ENCODE peak calls at places on chromosomes 6 and 20, in eight cellular contexts. One of them, this sample, is unnamed. For H3K4me1, the result is how much of the 10 kb centered on the place peaks cover.

GRCh38 chr6:150590448-150590847 is 9.2 kb upstream of the PLEKHG1 start:
- DNase-seq in OCI-LY7: peak
- DNase-seq in neural progenitor cell: no peak
- DNase-seq in SK-N-SH: no peak
- DNase-seq in GM23338: no peak
- DNase-seq in GM23248: no peak
- DNase-seq in HCT116: no peak
- DNase-seq in MM.1S: no peak
- DNase-seq in this sample: no peak

GRCh38 chr6:164185342-164185920 is 770.9 kb downstream of the QKI start:
- DNase-seq in GM23338: no peak
- DNase-seq in neural progenitor cell: no peak
- DNase-seq in HCT116: no peak
- DNase-seq in SK-N-SH: no peak
- DNase-seq in OCI-LY7: no peak
- DNase-seq in MM.1S: no peak
- DNase-seq in GM23248: no peak
- DNase-seq in this sample: no peak

GRCh38 chr20:14633507-14633906 is 296.1 kb upstream of the FLRT3 start:
- DNase-seq in GM23248: peak
- DNase-seq in GM23338: no peak
- DNase-seq in MM.1S: no peak
- DNase-seq in SK-N-SH: no peak
- DNase-seq in neural progenitor cell: no peak
- DNase-seq in OCI-LY7: no peak
- DNase-seq in HCT116: no peak
- DNase-seq in this sample: no peak

GRCh38 chr20:36182604-36183154 is 28.1 kb downstream of the EPB41L1 start:
- DNase-seq in GM23338: no peak
- DNase-seq in MM.1S: no peak
- DNase-seq in SK-N-SH: no peak
- DNase-seq in GM23248: no peak
- DNase-seq in OCI-LY7: no peak
- DNase-seq in HCT116: no peak
- DNase-seq in neural progenitor cell: no peak
- DNase-seq in this sample: no peak

GRCh38 chr20:36974660-36975059 is 23.2 kb upstream of the SAMHD1 start:
- DNase-seq in GM23248: no peak
- DNase-seq in MM.1S: no peak
- DNase-seq in SK-N-SH: no peak
- DNase-seq in neural progenitor cell: no peak
- DNase-seq in HCT116: no peak
- DNase-seq in OCI-LY7: no peak
- DNase-seq in GM23338: no peak
- DNase-seq in this sample: no peak

GRCh38 chr6:143215363-143215762 is 154.7 kb downstream of the AIG1 start:
- DNase-seq in OCI-LY7: no peak
- DNase-seq in SK-N-SH: no peak
- DNase-seq in HCT116: no peak
- DNase-seq in MM.1S: no peak
- DNase-seq in GM23248: peak
- DNase-seq in GM23338: no peak
- DNase-seq in neural progenitor cell: no peak
- DNase-seq in this sample: peak

GRCh38 chr6:34581561-34581920 is 25.4 kb upstream of the SPDEF start:
- DNase-seq in neural progenitor cell: no peak
- DNase-seq in GM23338: no peak
- DNase-seq in SK-N-SH: no peak
- DNase-seq in HCT116: no peak
- DNase-seq in OCI-LY7: no peak
- DNase-seq in GM23248: no peak
- DNase-seq in MM.1S: no peak
- DNase-seq in this sample: no peak

GRCh38 chr6:42962502-42963178 is 2.1 kb downstream of the GNMT start:
- DNase-seq in GM23338: no peak
- DNase-seq in OCI-LY7: no peak
- DNase-seq in SK-N-SH: no peak
- DNase-seq in neural progenitor cell: no peak
- DNase-seq in GM23248: no peak
- DNase-seq in HCT116: no peak
- DNase-seq in MM.1S: no peak
- DNase-seq in this sample: no peak

GRCh38 chr6:143159001-143159400 is 98.3 kb downstream of the AIG1 start:
- DNase-seq in OCI-LY7: no peak
- DNase-seq in SK-N-SH: no peak
- DNase-seq in GM23338: no peak
- DNase-seq in HCT116: no peak
- DNase-seq in MM.1S: no peak
- DNase-seq in neural progenitor cell: no peak
- DNase-seq in GM23248: peak
- DNase-seq in this sample: no peak

GRCh38 chr20:52577696-52578095 is 386.1 kb upstream of the ZFP64 start:
- DNase-seq in HCT116: no peak
- DNase-seq in SK-N-SH: no peak
- DNase-seq in GM23338: no peak
- DNase-seq in OCI-LY7: no peak
- DNase-seq in neural progenitor cell: no peak
- DNase-seq in GM23248: no peak
- DNase-seq in MM.1S: no peak
- DNase-seq in this sample: no peak

GRCh38 chr6:87944541-87944954 is 103.1 kb upstream of the SPACA1 start:
- DNase-seq in OCI-LY7: peak
- DNase-seq in GM23248: peak
- DNase-seq in MM.1S: no peak
- DNase-seq in GM23338: peak
- DNase-seq in HCT116: no peak
- DNase-seq in SK-N-SH: peak
- DNase-seq in neural progenitor cell: peak
- DNase-seq in this sample: peak

GRCh38 chr6:89360415-89360999 is 8.0 kb upstream of the UBE2J1 start:
- DNase-seq in neural progenitor cell: no peak
- DNase-seq in GM23248: peak
- DNase-seq in GM23338: no peak
- DNase-seq in OCI-LY7: no peak
- DNase-seq in MM.1S: peak
- DNase-seq in SK-N-SH: no peak
- DNase-seq in HCT116: no peak
- DNase-seq in this sample: peak

GRCh38 chr6:152696543-152696942 is 1.2 kb upstream of the MYCT1 start:
- DNase-seq in GM23338: no peak
- DNase-seq in HCT116: no peak
- DNase-seq in MM.1S: no peak
- DNase-seq in GM23248: peak
- DNase-seq in SK-N-SH: no peak
- DNase-seq in neural progenitor cell: no peak
- DNase-seq in OCI-LY7: no peak
- DNase-seq in this sample: peak

GRCh38 chr20:45833030-45833882 is at the start of gene SNX21:
- DNase-seq in GM23338: peak
- DNase-seq in GM23248: peak
- DNase-seq in HCT116: no peak
- DNase-seq in neural progenitor cell: peak
- DNase-seq in MM.1S: peak
- DNase-seq in SK-N-SH: peak
- DNase-seq in OCI-LY7: no peak
- DNase-seq in this sample: peak

GRCh38 chr20:47181056-47181862 is 175.2 kb downstream of the ZMYND8 start:
- DNase-seq in GM23248: peak
- DNase-seq in HCT116: peak
- DNase-seq in SK-N-SH: peak
- DNase-seq in GM23338: peak
- DNase-seq in OCI-LY7: peak
- DNase-seq in MM.1S: peak
- DNase-seq in neural progenitor cell: peak
- DNase-seq in this sample: peak

GRCh38 chr6:156593893-156594292 is 183.3 kb upstream of the ARID1B start:
- DNase-seq in neural progenitor cell: no peak
- DNase-seq in HCT116: no peak
- DNase-seq in GM23248: no peak
- DNase-seq in OCI-LY7: peak
- DNase-seq in GM23338: no peak
- DNase-seq in MM.1S: no peak
- DNase-seq in SK-N-SH: no peak
- DNase-seq in this sample: no peak

GRCh38 chr6:169827372-169827771 is 76.0 kb downstream of the ERMARD start:
- DNase-seq in GM23338: peak
- DNase-seq in HCT116: no peak
- DNase-seq in GM23248: no peak
- DNase-seq in MM.1S: no peak
- DNase-seq in neural progenitor cell: peak
- DNase-seq in SK-N-SH: no peak
- DNase-seq in OCI-LY7: no peak
- DNase-seq in this sample: no peak

GRCh38 chr6:166307082-166307980 is 861 bp downstream of the PRR18 start:
- DNase-seq in OCI-LY7: no peak
- DNase-seq in HCT116: no peak
- DNase-seq in neural progenitor cell: peak
- DNase-seq in MM.1S: no peak
- DNase-seq in GM23248: peak
- DNase-seq in GM23338: peak
- DNase-seq in SK-N-SH: peak
- DNase-seq in this sample: no peak

GRCh38 chr6:169023161-169023874 is 230.3 kb downstream of the THBS2 start:
- DNase-seq in SK-N-SH: peak
- DNase-seq in GM23338: no peak
- DNase-seq in GM23248: no peak
- DNase-seq in neural progenitor cell: no peak
- DNase-seq in OCI-LY7: no peak
- DNase-seq in HCT116: no peak
- DNase-seq in MM.1S: no peak
- DNase-seq in this sample: no peak

GRCh38 chr6:146859206-146859605 is 260.4 kb downstream of the ADGB start:
- DNase-seq in HCT116: no peak
- DNase-seq in GM23248: no peak
- DNase-seq in neural progenitor cell: no peak
- DNase-seq in OCI-LY7: no peak
- DNase-seq in SK-N-SH: no peak
- DNase-seq in GM23338: no peak
- DNase-seq in MM.1S: no peak
- DNase-seq in this sample: no peak

GRCh38 chr6:146861029-146861563 is 262.3 kb downstream of the ADGB start:
- DNase-seq in GM23338: no peak
- DNase-seq in GM23248: no peak
- DNase-seq in MM.1S: no peak
- DNase-seq in OCI-LY7: no peak
- DNase-seq in neural progenitor cell: no peak
- DNase-seq in SK-N-SH: no peak
- DNase-seq in HCT116: no peak
- DNase-seq in this sample: no peak

GRCh38 chr6:146861716-146862115 is 262.9 kb downstream of the ADGB start:
- DNase-seq in OCI-LY7: no peak
- DNase-seq in HCT116: no peak
- DNase-seq in SK-N-SH: no peak
- DNase-seq in neural progenitor cell: no peak
- DNase-seq in MM.1S: no peak
- DNase-seq in GM23338: no peak
- DNase-seq in GM23248: no peak
- DNase-seq in this sample: no peak

GRCh38 chr6:146860583-146860982 is 261.8 kb downstream of the ADGB start:
- DNase-seq in OCI-LY7: no peak
- DNase-seq in HCT116: no peak
- DNase-seq in SK-N-SH: peak
- DNase-seq in neural progenitor cell: no peak
- DNase-seq in GM23338: no peak
- DNase-seq in MM.1S: no peak
- DNase-seq in GM23248: no peak
- DNase-seq in this sample: no peak

DNA sequence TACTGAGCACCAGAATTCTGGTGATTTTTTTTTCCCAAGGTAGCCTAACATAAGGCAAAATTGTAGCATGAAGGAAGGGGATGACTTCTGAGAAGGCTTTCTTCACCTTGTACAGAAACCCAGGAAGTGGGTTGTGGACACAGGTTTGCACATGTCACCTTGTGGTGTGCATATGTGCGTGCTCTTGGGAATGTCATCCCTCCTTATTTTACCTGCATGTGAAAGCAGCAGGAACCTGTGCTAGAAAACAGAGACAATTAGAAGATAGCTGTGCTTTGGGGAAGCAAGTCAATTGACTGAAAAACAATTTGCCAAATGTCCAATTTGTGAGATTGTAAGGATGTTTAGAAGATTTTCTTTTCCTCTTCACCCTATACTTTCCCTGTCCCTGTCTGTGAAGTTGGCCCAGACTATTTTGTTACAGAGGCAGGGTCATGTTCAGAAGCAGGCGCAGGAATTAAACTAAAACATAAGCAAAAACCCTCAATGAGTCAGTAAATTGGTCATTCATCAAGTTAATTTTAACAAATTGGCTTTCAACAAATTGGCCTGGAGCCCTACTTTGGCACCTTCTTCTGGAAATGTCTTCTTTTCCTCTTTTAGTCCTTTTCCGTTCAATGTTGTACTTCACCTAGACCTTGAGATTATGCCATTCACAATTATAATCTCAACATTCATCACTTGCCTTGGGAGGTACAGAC is 261.2 kb downstream of the ADGB start:
- DNase-seq in GM23338: no peak
- DNase-seq in GM23248: no peak
- DNase-seq in neural progenitor cell: no peak
- DNase-seq in SK-N-SH: no peak
- DNase-seq in OCI-LY7: no peak
- DNase-seq in HCT116: no peak
- DNase-seq in MM.1S: no peak
- DNase-seq in this sample: no peak
- TF ChIP-seq EZH2phosphoT487 in GM23338: no peak
- TF ChIP-seq EZH2phosphoT487 in GM23248: no peak
- TF ChIP-seq EZH2phosphoT487 in neural progenitor cell: no peak
- TF ChIP-seq EZH2phosphoT487 in SK-N-SH: no peak
- TF ChIP-seq EZH2phosphoT487 in OCI-LY7: no peak
- TF ChIP-seq EZH2phosphoT487 in HCT116: no peak
- TF ChIP-seq EZH2phosphoT487 in MM.1S: no peak
- TF ChIP-seq EZH2phosphoT487 in this sample: no peak

GRCh38 chr6:144661101-144661806 is 376.1 kb downstream of the UTRN start:
- DNase-seq in SK-N-SH: no peak
- DNase-seq in HCT116: no peak
- DNase-seq in GM23338: peak
- DNase-seq in OCI-LY7: no peak
- DNase-seq in GM23248: peak
- DNase-seq in neural progenitor cell: peak
- DNase-seq in MM.1S: no peak
- DNase-seq in this sample: peak
- H3K4me1 ChIP-seq in SK-N-SH: under half
- H3K4me1 ChIP-seq in HCT116: under half
- H3K4me1 ChIP-seq in GM23338: half or more
- H3K4me1 ChIP-seq in OCI-LY7: under half
- H3K4me1 ChIP-seq in GM23248: under half
- H3K4me1 ChIP-seq in neural progenitor cell: under half
- H3K4me1 ChIP-seq in MM.1S: under half
- H3K4me1 ChIP-seq in this sample: under half

GRCh38 chr20:63104312-63105181 is 97.8 kb upstream of the BHLHE23 start:
- DNase-seq in MM.1S: no peak
- DNase-seq in GM23338: no peak
- DNase-seq in OCI-LY7: no peak
- DNase-seq in neural progenitor cell: no peak
- DNase-seq in SK-N-SH: no peak
- DNase-seq in HCT116: no peak
- DNase-seq in GM23248: no peak
- DNase-seq in this sample: no peak
- TF ChIP-seq EZH2phosphoT487 in MM.1S: no peak
- TF ChIP-seq EZH2phosphoT487 in GM23338: no peak
- TF ChIP-seq EZH2phosphoT487 in OCI-LY7: no peak
- TF ChIP-seq EZH2phosphoT487 in neural progenitor cell: no peak
- TF ChIP-seq EZH2phosphoT487 in SK-N-SH: no peak
- TF ChIP-seq EZH2phosphoT487 in HCT116: no peak
- TF ChIP-seq EZH2phosphoT487 in GM23248: no peak
- TF ChIP-seq EZH2phosphoT487 in this sample: no peak

GRCh38 chr6:160382946-160383345 is 34.8 kb downstream of the SLC22A3 start:
- DNase-seq in HCT116: no peak
- DNase-seq in GM23338: no peak
- DNase-seq in OCI-LY7: no peak
- DNase-seq in SK-N-SH: no peak
- DNase-seq in GM23248: no peak
- DNase-seq in neural progenitor cell: no peak
- DNase-seq in MM.1S: no peak
- DNase-seq in this sample: no peak
- H3K4me1 ChIP-seq in HCT116: under half
- H3K4me1 ChIP-seq in GM23338: under half
- H3K4me1 ChIP-seq in OCI-LY7: under half
- H3K4me1 ChIP-seq in SK-N-SH: under half
- H3K4me1 ChIP-seq in GM23248: under half
- H3K4me1 ChIP-seq in neural progenitor cell: under half
- H3K4me1 ChIP-seq in MM.1S: under half
- H3K4me1 ChIP-seq in this sample: under half